ENCODE peak calls at places on chromosomes 16 and 17, in ten cellular contexts. G is HCT116, X is heart right ventricle, F is upper lobe of right lung, S is A549, N is GM23338, V is psoas muscle, D is PC-3, M is DND-41, P is mucosa of descending colon. L is an unnamed sample. For H3K4me1, the result is how much of the 10 kb centered on the place peaks cover.

GRCh38 chr16:77805403-77805802 is 17.0 kb downstream of the VAT1L start:
- ATAC-seq in S (no peak), M (no peak), F (no peak), P (no peak), X (peak), N (no peak), G (no peak), D (no peak), V (no peak), L (no peak)

GRCh38 chr17:36132421-36132831 is 28.8 kb downstream of the CCL4 start:
- ATAC-seq in S (no peak), G (no peak), M (no peak), N (no peak), D (no peak), X (no peak), P (no peak), F (no peak), V (no peak), L (no peak)

GRCh38 chr16:84451781-84452180 is 52.7 kb downstream of the MEAK7 start:
- ATAC-seq in S (no peak), G (no peak), M (no peak), D (no peak), F (no peak), X (no peak), V (no peak), P (no peak), N (no peak), L (no peak)

GRCh38 chr17:48559609-48560451 is 14.9 kb upstream of the HOXB2 start:
- ATAC-seq in M (no peak), F (no peak), P (no peak), N (no peak), G (no peak), D (no peak), V (no peak), X (no peak), S (no peak), L (peak)

GRCh38 chr16:68091604-68092261 is 6.6 kb downstream of the NFATC3 start:
- ATAC-seq in N (no peak), X (peak), G (peak), M (no peak), D (peak), P (peak), V (peak), S (peak), F (peak), L (no peak)

GRCh38 chr16:89549007-89549700 is 11.3 kb upstream of the RPL13 start:
- ATAC-seq in X (no peak), M (no peak), D (no peak), P (no peak), S (no peak), N (no peak), F (no peak), G (no peak), V (no peak), L (no peak)

GRCh38 chr16:57303910-57304168 is 19.4 kb upstream of the PLLP start:
- ATAC-seq in M (no peak), V (no peak), P (no peak), G (no peak), S (no peak), F (no peak), D (no peak), X (no peak), N (no peak), L (no peak)

GRCh38 chr17:1769826-1770477 is 8.1 kb downstream of the SERPINF1 start:
- ATAC-seq in F (peak), G (no peak), V (no peak), N (peak), S (peak), M (peak), P (peak), X (no peak), D (peak), L (no peak)

GRCh38 chr16:30996324-30996999 is 11.5 kb downstream of the HSD3B7 start:
- ATAC-seq in F (no peak), X (no peak), V (peak), G (peak), N (peak), D (no peak), M (no peak), S (peak), P (peak), L (peak)

GRCh38 chr17:32988481-32989101 is 3.1 kb upstream of the SPACA3 start:
- ATAC-seq in D (no peak), S (no peak), M (no peak), N (no peak), G (no peak), X (no peak), F (no peak), V (no peak), P (no peak), L (no peak)

GRCh38 chr17:32980230-32980629 is 11.4 kb upstream of the SPACA3 start:
- ATAC-seq in G (no peak), S (no peak), N (no peak), F (no peak), D (no peak), X (no peak), P (no peak), V (no peak), M (no peak), L (no peak)

DNA sequence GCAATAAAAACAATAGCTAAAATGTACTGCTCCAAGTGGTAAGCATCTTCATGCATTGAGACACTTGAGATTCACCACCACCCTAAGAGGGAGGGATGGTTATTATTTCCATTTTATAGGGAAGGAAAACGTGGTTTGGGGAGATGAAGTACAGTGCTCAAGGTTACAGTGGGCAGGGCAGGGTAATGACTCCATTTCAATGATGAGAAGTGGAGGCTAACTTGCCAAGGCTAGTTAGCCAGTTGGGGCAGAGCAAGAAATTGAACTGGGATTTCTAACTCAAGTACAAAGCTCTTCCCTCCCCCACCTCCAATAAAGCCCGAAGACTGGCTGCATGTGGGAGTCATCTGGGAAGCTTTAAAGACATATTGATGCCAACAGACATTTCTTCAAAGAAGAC is 6.3 kb upstream of the SPACA3 start:
- ATAC-seq in X (no peak), D (no peak), G (no peak), S (no peak), M (no peak), F (no peak), V (no peak), N (no peak), P (peak), L (no peak)
- TF ChIP-seq CTCF in X (no peak), D (no peak), G (no peak), S (no peak), M (no peak), F (no peak), V (no peak), N (no peak), P (no peak), L (no peak)

DNA sequence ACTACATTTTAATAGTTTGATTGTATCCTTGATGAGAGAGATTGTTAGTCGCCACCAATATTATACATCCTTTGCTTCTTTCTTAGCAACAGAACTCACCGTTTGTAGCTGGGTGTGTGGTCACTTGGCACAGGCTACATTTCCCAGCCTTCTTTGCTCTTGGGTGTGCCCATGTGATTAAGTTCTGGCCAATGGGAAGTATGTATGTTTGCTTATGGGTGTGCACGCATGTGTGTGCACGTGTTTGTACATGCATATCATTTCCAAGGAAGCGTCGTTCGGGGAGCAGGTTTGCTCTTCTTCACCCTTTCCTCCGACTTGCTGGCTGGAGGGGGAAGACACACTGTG is 4.4 kb upstream of the SEC14L1 start:
- ATAC-seq in N (no peak), D (no peak), X (no peak), M (no peak), F (no peak), V (no peak), P (no peak), S (no peak), G (no peak), L (no peak)
- H3K4me1 ChIP-seq in N (under half), D (under half), X (under half), M (under half), F (under half), V (under half), P (under half), S (under half), G (under half), L (under half)

GRCh38 chr16:1107731-1108130 is 11.7 kb upstream of the C1QTNF8 start:
- ATAC-seq in M (no peak), V (no peak), N (no peak), D (no peak), P (no peak), S (no peak), G (no peak), X (no peak), F (no peak), L (no peak)

GRCh38 chr16:1108299-1109252 is 12.5 kb upstream of the C1QTNF8 start:
- ATAC-seq in D (peak), X (peak), M (no peak), S (peak), G (no peak), P (peak), F (no peak), N (peak), V (peak), L (peak)

GRCh38 chr16:1105888-1106620 is 10.0 kb upstream of the C1QTNF8 start:
- ATAC-seq in D (peak), X (peak), V (peak), M (peak), G (peak), F (peak), S (peak), N (peak), P (peak), L (peak)

GRCh38 chr16:1107141-1107540 is 11.1 kb upstream of the C1QTNF8 start:
- ATAC-seq in F (no peak), G (no peak), S (no peak), V (no peak), D (no peak), M (no peak), X (no peak), N (no peak), P (no peak), L (no peak)

GRCh38 chr16:1106659-1107058 is 10.6 kb upstream of the C1QTNF8 start:
- ATAC-seq in S (peak), G (peak), X (no peak), M (no peak), N (no peak), V (no peak), P (no peak), F (no peak), D (no peak), L (no peak)
- TF ChIP-seq CTCF in S (peak), G (no peak), X (no peak), M (no peak), N (no peak), V (no peak), P (no peak), F (no peak), D (no peak), L (no peak)

GRCh38 chr16:49836668-49837067 is 19.2 kb downstream of the ZNF423 start:
- ATAC-seq in F (no peak), V (no peak), P (no peak), N (no peak), S (no peak), G (no peak), X (no peak), M (no peak), D (no peak), L (no peak)

GRCh38 chr16:49833796-49834195 is 22.1 kb downstream of the ZNF423 start:
- ATAC-seq in G (no peak), P (no peak), X (no peak), V (peak), N (no peak), F (no peak), M (no peak), S (no peak), D (no peak), L (no peak)

GRCh38 chr16:49836218-49836617 is 19.7 kb downstream of the ZNF423 start:
- ATAC-seq in G (no peak), P (no peak), D (no peak), M (no peak), X (no peak), N (no peak), S (no peak), F (no peak), V (peak), L (no peak)

GRCh38 chr16:49834496-49835009 is 21.4 kb downstream of the ZNF423 start:
- ATAC-seq in G (no peak), D (no peak), X (peak), N (peak), S (no peak), P (no peak), V (peak), F (peak), M (peak), L (peak)

DNA sequence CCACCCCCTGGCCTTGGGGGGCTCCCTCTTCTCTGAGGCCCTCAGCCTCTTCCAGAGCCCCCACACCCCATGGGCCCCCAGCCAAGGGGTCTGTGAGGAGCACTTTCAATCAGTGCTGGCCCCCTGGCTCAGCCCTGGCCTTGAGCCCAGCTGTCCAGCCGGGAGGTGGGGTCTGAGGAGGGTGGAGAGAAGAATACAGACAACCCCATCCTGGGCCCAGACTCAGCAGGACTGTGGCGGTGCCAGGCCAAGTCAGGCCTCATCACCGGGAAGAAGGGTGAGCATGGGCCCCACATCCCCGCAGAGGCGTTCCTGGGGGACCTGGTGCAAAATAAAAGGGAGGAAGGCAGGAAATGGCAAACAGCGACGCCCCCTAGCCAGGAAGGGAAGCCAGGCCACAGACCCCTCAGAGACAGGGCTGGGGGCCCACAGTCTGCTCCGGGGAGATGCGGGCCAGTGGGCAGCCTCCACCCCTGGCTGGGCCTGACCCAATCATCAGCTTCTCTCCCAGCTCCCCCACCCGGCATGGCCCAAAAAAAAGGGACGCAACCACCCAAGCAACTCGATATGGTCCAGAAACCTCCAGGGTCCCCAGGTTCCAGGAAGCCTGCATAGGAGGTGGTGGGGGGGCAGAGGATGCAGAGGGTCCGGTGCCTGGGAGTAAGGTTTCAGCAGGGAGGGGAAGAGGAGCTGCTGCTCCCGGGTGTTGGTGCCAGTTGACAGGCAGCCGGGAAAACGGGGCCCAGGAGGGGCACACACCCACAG is 20.6 kb downstream of the ZNF423 start:
- ATAC-seq in P (no peak), F (no peak), V (no peak), X (no peak), N (peak), M (no peak), G (no peak), S (no peak), D (no peak), L (no peak)
- H3K4me1 ChIP-seq in P (under half), F (under half), V (half or more), X (half or more), N (half or more), M (under half), G (under half), S (under half), D (under half), L (half or more)

L was measured in gastroesophageal sphincter.